ENCODE peak calls at places on chromosomes 13 and 19, in ten cellular contexts. One of them, this sample, is unnamed.

GRCh38 chr19:34217952-34218817 is 36.2 kb upstream of the GARRE1 start:
- DNase-seq in adrenal gland: no peak
- DNase-seq in OCI-LY7: no peak
- DNase-seq in pancreas: no peak
- DNase-seq in AG04450: peak; percentile 93
- DNase-seq in colonic mucosa: peak; percentile 45
- DNase-seq in CD8-positive, alpha-beta T cell: peak; percentile 77
- DNase-seq in small intestine: peak; percentile 42
- DNase-seq in CD4-positive, alpha-beta memory T cell: peak; percentile 82
- DNase-seq in lung: no peak
- DNase-seq in this sample: peak; percentile 34

GRCh38 chr13:37869506-37869755 is 141 bp downstream of the TRPC4 start:
- DNase-seq in adrenal gland: no peak
- DNase-seq in OCI-LY7: no peak
- DNase-seq in pancreas: no peak
- DNase-seq in AG04450: no peak
- DNase-seq in colonic mucosa: no peak
- DNase-seq in CD8-positive, alpha-beta T cell: no peak
- DNase-seq in small intestine: no peak
- DNase-seq in CD4-positive, alpha-beta memory T cell: no peak
- DNase-seq in lung: no peak
- DNase-seq in this sample: no peak

GRCh38 chr13:86725105-86725504 is 925.9 kb upstream of the SLITRK6 start:
- DNase-seq in adrenal gland: no peak
- DNase-seq in OCI-LY7: no peak
- DNase-seq in pancreas: no peak
- DNase-seq in AG04450: no peak
- DNase-seq in colonic mucosa: no peak
- DNase-seq in CD8-positive, alpha-beta T cell: no peak
- DNase-seq in small intestine: no peak
- DNase-seq in CD4-positive, alpha-beta memory T cell: no peak
- DNase-seq in lung: no peak
- DNase-seq in this sample: no peak

GRCh38 chr13:110158201-110158600 is 148.8 kb downstream of the COL4A1 start:
- DNase-seq in adrenal gland: no peak
- DNase-seq in OCI-LY7: no peak
- DNase-seq in pancreas: no peak
- DNase-seq in AG04450: no peak
- DNase-seq in colonic mucosa: no peak
- DNase-seq in CD8-positive, alpha-beta T cell: no peak
- DNase-seq in small intestine: no peak
- DNase-seq in CD4-positive, alpha-beta memory T cell: no peak
- DNase-seq in lung: no peak
- DNase-seq in this sample: no peak

GRCh38 chr13:78603240-78603947 is at the start of gene POU4F1:
- DNase-seq in adrenal gland: no peak
- DNase-seq in OCI-LY7: peak; percentile 92
- DNase-seq in pancreas: peak; percentile 74
- DNase-seq in AG04450: no peak
- DNase-seq in colonic mucosa: peak; percentile 62
- DNase-seq in CD8-positive, alpha-beta T cell: no peak
- DNase-seq in small intestine: peak; percentile 48
- DNase-seq in CD4-positive, alpha-beta memory T cell: peak; percentile 48
- DNase-seq in lung: no peak
- DNase-seq in this sample: peak; percentile 54

GRCh38 chr13:97889803-97890202 is 63.7 kb upstream of the IPO5 start:
- DNase-seq in adrenal gland: peak; percentile 22
- DNase-seq in OCI-LY7: no peak
- DNase-seq in pancreas: no peak
- DNase-seq in AG04450: no peak
- DNase-seq in colonic mucosa: no peak
- DNase-seq in CD8-positive, alpha-beta T cell: no peak
- DNase-seq in small intestine: no peak
- DNase-seq in CD4-positive, alpha-beta memory T cell: no peak
- DNase-seq in lung: no peak
- DNase-seq in this sample: no peak

GRCh38 chr19:52007436-52007804 is 591 bp downstream of the ZNF615 start:
- DNase-seq in adrenal gland: no peak
- DNase-seq in OCI-LY7: no peak
- DNase-seq in pancreas: no peak
- DNase-seq in AG04450: no peak
- DNase-seq in colonic mucosa: no peak
- DNase-seq in CD8-positive, alpha-beta T cell: no peak
- DNase-seq in small intestine: no peak
- DNase-seq in CD4-positive, alpha-beta memory T cell: no peak
- DNase-seq in lung: no peak
- DNase-seq in this sample: peak; percentile 20

GRCh38 chr13:79628463-79628862 is 147.5 kb downstream of the NDFIP2 start:
- DNase-seq in adrenal gland: no peak
- DNase-seq in OCI-LY7: no peak
- DNase-seq in pancreas: no peak
- DNase-seq in AG04450: no peak
- DNase-seq in colonic mucosa: no peak
- DNase-seq in CD8-positive, alpha-beta T cell: no peak
- DNase-seq in small intestine: no peak
- DNase-seq in CD4-positive, alpha-beta memory T cell: no peak
- DNase-seq in lung: no peak
- DNase-seq in this sample: no peak

GRCh38 chr19:51783373-51783772 is 11.6 kb upstream of the FPR3 start:
- DNase-seq in adrenal gland: no peak
- DNase-seq in OCI-LY7: peak; percentile 62
- DNase-seq in pancreas: no peak
- DNase-seq in AG04450: no peak
- DNase-seq in colonic mucosa: no peak
- DNase-seq in CD8-positive, alpha-beta T cell: no peak
- DNase-seq in small intestine: no peak
- DNase-seq in CD4-positive, alpha-beta memory T cell: no peak
- DNase-seq in lung: no peak
- DNase-seq in this sample: no peak

GRCh38 chr13:77168232-77168631 is 141.3 kb upstream of the FBXL3 start:
- DNase-seq in adrenal gland: no peak
- DNase-seq in OCI-LY7: no peak
- DNase-seq in pancreas: no peak
- DNase-seq in AG04450: no peak
- DNase-seq in colonic mucosa: peak; percentile 19
- DNase-seq in CD8-positive, alpha-beta T cell: no peak
- DNase-seq in small intestine: peak; percentile 38
- DNase-seq in CD4-positive, alpha-beta memory T cell: no peak
- DNase-seq in lung: no peak
- DNase-seq in this sample: no peak

GRCh38 chr13:76836311-76836710 is 49.9 kb downstream of the KCTD12 start:
- DNase-seq in adrenal gland: no peak
- DNase-seq in OCI-LY7: no peak
- DNase-seq in pancreas: no peak
- DNase-seq in AG04450: no peak
- DNase-seq in colonic mucosa: no peak
- DNase-seq in CD8-positive, alpha-beta T cell: no peak
- DNase-seq in small intestine: no peak
- DNase-seq in CD4-positive, alpha-beta memory T cell: no peak
- DNase-seq in lung: no peak
- DNase-seq in this sample: no peak

GRCh38 chr13:44382635-44383145 is 9.1 kb downstream of the SERP2 start:
- DNase-seq in adrenal gland: no peak
- DNase-seq in OCI-LY7: no peak
- DNase-seq in pancreas: no peak
- DNase-seq in AG04450: no peak
- DNase-seq in colonic mucosa: no peak
- DNase-seq in CD8-positive, alpha-beta T cell: no peak
- DNase-seq in small intestine: peak; percentile 88
- DNase-seq in CD4-positive, alpha-beta memory T cell: no peak
- DNase-seq in lung: no peak
- DNase-seq in this sample: no peak

GRCh38 chr19:8526345-8527062 is 12.5 kb upstream of the ZNF414 start:
- DNase-seq in adrenal gland: peak; percentile 94
- DNase-seq in OCI-LY7: no peak
- DNase-seq in pancreas: peak; percentile 96
- DNase-seq in AG04450: peak; percentile 78
- DNase-seq in colonic mucosa: peak; percentile 95
- DNase-seq in CD8-positive, alpha-beta T cell: no peak
- DNase-seq in small intestine: peak; percentile 87
- DNase-seq in CD4-positive, alpha-beta memory T cell: no peak
- DNase-seq in lung: peak; percentile 92
- DNase-seq in this sample: no peak

GRCh38 chr13:52738719-52739467 is 727 bp downstream of the CNMD start:
- DNase-seq in adrenal gland: no peak
- DNase-seq in OCI-LY7: no peak
- DNase-seq in pancreas: peak; percentile 45
- DNase-seq in AG04450: no peak
- DNase-seq in colonic mucosa: no peak
- DNase-seq in CD8-positive, alpha-beta T cell: peak; percentile 62
- DNase-seq in small intestine: no peak
- DNase-seq in CD4-positive, alpha-beta memory T cell: no peak
- DNase-seq in lung: no peak
- DNase-seq in this sample: no peak

GRCh38 chr19:2308114-2308556 is at the start of gene LINGO3:
- DNase-seq in adrenal gland: no peak
- DNase-seq in OCI-LY7: no peak
- DNase-seq in pancreas: peak; percentile 66
- DNase-seq in AG04450: no peak
- DNase-seq in colonic mucosa: no peak
- DNase-seq in CD8-positive, alpha-beta T cell: no peak
- DNase-seq in small intestine: no peak
- DNase-seq in CD4-positive, alpha-beta memory T cell: no peak
- DNase-seq in lung: no peak
- DNase-seq in this sample: no peak
- H3K4me3 ChIP-seq in adrenal gland: no peak within 1 kb of the TSS
- H3K4me3 ChIP-seq in OCI-LY7: no peak within 1 kb of the TSS
- H3K4me3 ChIP-seq in pancreas: no peak within 1 kb of the TSS
- H3K4me3 ChIP-seq in AG04450: peak within 1 kb of the TSS; percentile 41
- H3K4me3 ChIP-seq in colonic mucosa: no peak within 1 kb of the TSS
- H3K4me3 ChIP-seq in CD8-positive, alpha-beta T cell: no peak within 1 kb of the TSS
- H3K4me3 ChIP-seq in small intestine: peak within 1 kb of the TSS; percentile 38
- H3K4me3 ChIP-seq in CD4-positive, alpha-beta memory T cell: no peak within 1 kb of the TSS
- H3K4me3 ChIP-seq in lung: no peak within 1 kb of the TSS
- H3K4me3 ChIP-seq in this sample: no peak within 1 kb of the TSS

GRCh38 chr13:19959831-19960672 is 1.5 kb downstream of the ZMYM2 start:
- DNase-seq in adrenal gland: peak; percentile 90
- DNase-seq in OCI-LY7: peak; percentile 94
- DNase-seq in pancreas: peak; percentile 90
- DNase-seq in AG04450: peak; percentile 78
- DNase-seq in colonic mucosa: peak; percentile 87
- DNase-seq in CD8-positive, alpha-beta T cell: peak; percentile 84
- DNase-seq in small intestine: peak; percentile 92
- DNase-seq in CD4-positive, alpha-beta memory T cell: peak; percentile 86
- DNase-seq in lung: peak; percentile 84
- DNase-seq in this sample: peak; percentile 89
- H3K27ac ChIP-seq in adrenal gland: peak overlapping the region; percentile 100
- H3K27ac ChIP-seq in OCI-LY7: peak overlapping the region; percentile 83
- H3K27ac ChIP-seq in pancreas: peak overlapping the region; percentile 99
- H3K27ac ChIP-seq in AG04450: peak overlapping the region; percentile 90
- H3K27ac ChIP-seq in colonic mucosa: peak overlapping the region; percentile 98
- H3K27ac ChIP-seq in CD8-positive, alpha-beta T cell: peak overlapping the region; percentile 59
- H3K27ac ChIP-seq in small intestine: peak overlapping the region; percentile 91
- H3K27ac ChIP-seq in CD4-positive, alpha-beta memory T cell: peak overlapping the region; percentile 90
- H3K27ac ChIP-seq in lung: peak overlapping the region; percentile 85
- H3K27ac ChIP-seq in this sample: peak overlapping the region; percentile 91

GRCh38 chr19:15900504-15900903 is 2.6 kb upstream of the CYP4F2 start:
- DNase-seq in adrenal gland: no peak
- DNase-seq in OCI-LY7: no peak
- DNase-seq in pancreas: no peak
- DNase-seq in AG04450: no peak
- DNase-seq in colonic mucosa: no peak
- DNase-seq in CD8-positive, alpha-beta T cell: no peak
- DNase-seq in small intestine: no peak
- DNase-seq in CD4-positive, alpha-beta memory T cell: no peak
- DNase-seq in lung: no peak
- DNase-seq in this sample: no peak

GRCh38 chr19:15895876-15896430 is 1.9 kb downstream of the CYP4F2 start:
- DNase-seq in adrenal gland: no peak
- DNase-seq in OCI-LY7: no peak
- DNase-seq in pancreas: no peak
- DNase-seq in AG04450: no peak
- DNase-seq in colonic mucosa: no peak
- DNase-seq in CD8-positive, alpha-beta T cell: no peak
- DNase-seq in small intestine: no peak
- DNase-seq in CD4-positive, alpha-beta memory T cell: no peak
- DNase-seq in lung: no peak
- DNase-seq in this sample: no peak

GRCh38 chr19:15894359-15894758 is 3.5 kb downstream of the CYP4F2 start:
- DNase-seq in adrenal gland: no peak
- DNase-seq in OCI-LY7: no peak
- DNase-seq in pancreas: no peak
- DNase-seq in AG04450: no peak
- DNase-seq in colonic mucosa: no peak
- DNase-seq in CD8-positive, alpha-beta T cell: no peak
- DNase-seq in small intestine: no peak
- DNase-seq in CD4-positive, alpha-beta memory T cell: no peak
- DNase-seq in lung: no peak
- DNase-seq in this sample: no peak

GRCh38 chr19:15897738-15898276 is at the start of gene CYP4F2:
- DNase-seq in adrenal gland: no peak
- DNase-seq in OCI-LY7: no peak
- DNase-seq in pancreas: no peak
- DNase-seq in AG04450: no peak
- DNase-seq in colonic mucosa: peak; percentile 29
- DNase-seq in CD8-positive, alpha-beta T cell: no peak
- DNase-seq in small intestine: peak; percentile 91
- DNase-seq in CD4-positive, alpha-beta memory T cell: no peak
- DNase-seq in lung: no peak
- DNase-seq in this sample: no peak

DNA sequence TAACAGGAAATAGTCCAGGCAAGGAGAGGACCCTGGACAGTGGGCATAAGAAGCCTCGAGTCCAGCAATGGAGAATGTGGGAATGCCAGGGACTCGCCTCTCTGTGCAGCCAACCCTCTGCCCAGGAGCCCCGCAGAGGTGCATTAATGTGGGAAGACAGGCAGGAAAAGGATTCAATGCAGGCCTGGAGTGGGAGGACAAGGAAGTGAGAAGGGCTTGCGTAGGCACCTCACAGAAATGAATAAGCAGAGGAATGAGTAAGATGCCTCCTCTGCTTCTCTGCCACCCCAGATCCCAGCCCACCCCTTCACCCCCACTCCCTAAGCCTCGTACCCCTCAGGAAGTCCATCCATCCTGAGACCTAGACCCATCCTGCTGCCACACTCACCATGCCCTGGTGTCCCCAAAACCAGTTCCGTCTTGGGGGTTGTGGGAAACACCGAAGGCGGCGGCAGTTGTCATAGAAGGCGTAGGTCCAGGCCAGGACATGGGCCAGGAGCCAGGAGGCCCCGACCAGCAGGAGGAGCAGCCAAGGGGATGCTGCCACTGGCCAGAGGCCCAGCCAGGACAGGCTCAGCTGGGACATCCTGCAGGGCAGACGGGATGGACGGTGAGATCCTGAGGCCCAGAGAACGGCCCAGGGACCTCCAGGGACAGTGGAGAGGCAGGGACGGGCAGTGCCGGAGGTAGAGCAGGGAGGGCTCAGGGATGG is 692 bp downstream of the CYP4F2 start:
- DNase-seq in adrenal gland: no peak
- DNase-seq in OCI-LY7: no peak
- DNase-seq in pancreas: no peak
- DNase-seq in AG04450: no peak
- DNase-seq in colonic mucosa: no peak
- DNase-seq in CD8-positive, alpha-beta T cell: no peak
- DNase-seq in small intestine: no peak
- DNase-seq in CD4-positive, alpha-beta memory T cell: no peak
- DNase-seq in lung: no peak
- DNase-seq in this sample: no peak
- H3K9me3 ChIP-seq in adrenal gland: no peaks in the 10 kb centered on the region
- H3K9me3 ChIP-seq in OCI-LY7: no peaks in the 10 kb centered on the region
- H3K9me3 ChIP-seq in pancreas: no peaks in the 10 kb centered on the region
- H3K9me3 ChIP-seq in AG04450: peaks cover 7% of the 10 kb centered on the region
- H3K9me3 ChIP-seq in colonic mucosa: no peaks in the 10 kb centered on the region
- H3K9me3 ChIP-seq in CD8-positive, alpha-beta T cell: no peaks in the 10 kb centered on the region
- H3K9me3 ChIP-seq in small intestine: peaks cover 2% of the 10 kb centered on the region
- H3K9me3 ChIP-seq in CD4-positive, alpha-beta memory T cell: no peaks in the 10 kb centered on the region
- H3K9me3 ChIP-seq in lung: peaks cover 3% of the 10 kb centered on the region
- H3K9me3 ChIP-seq in this sample: no peaks in the 10 kb centered on the region

GRCh38 chr19:45765365-45766292 is 3.4 kb downstream of the SIX5 start:
- DNase-seq in adrenal gland: peak; percentile 57
- DNase-seq in OCI-LY7: no peak
- DNase-seq in pancreas: peak; percentile 87
- DNase-seq in AG04450: no peak
- DNase-seq in colonic mucosa: no peak
- DNase-seq in CD8-positive, alpha-beta T cell: no peak
- DNase-seq in small intestine: no peak
- DNase-seq in CD4-positive, alpha-beta memory T cell: no peak
- DNase-seq in lung: no peak
- DNase-seq in this sample: no peak
- H3K4me3 ChIP-seq in adrenal gland: no peak overlapping the region
- H3K4me3 ChIP-seq in OCI-LY7: no peak overlapping the region
- H3K4me3 ChIP-seq in pancreas: no peak overlapping the region
- H3K4me3 ChIP-seq in AG04450: no peak overlapping the region
- H3K4me3 ChIP-seq in colonic mucosa: no peak overlapping the region
- H3K4me3 ChIP-seq in CD8-positive, alpha-beta T cell: no peak overlapping the region
- H3K4me3 ChIP-seq in small intestine: no peak overlapping the region
- H3K4me3 ChIP-seq in CD4-positive, alpha-beta memory T cell: no peak overlapping the region
- H3K4me3 ChIP-seq in lung: no peak overlapping the region
- H3K4me3 ChIP-seq in this sample: no peak overlapping the region